ENCODE peak calls at places on chromosomes 12 and 14, in ten cellular contexts. L is OCI-LY7, O is AG04450, J is AG09319, X is RWPE1, T is fibroblast of pulmonary artery, S is brain microvascular endothelial cell, P is transverse colon, C is Calu3, W is prostate gland. V is an unnamed sample.

GRCh38 chr14:76773188-76773885 is 12.1 kb downstream of the VASH1 start:
- DNase-seq in O (peak; percentile 37), L (no peak), P (peak; percentile 49), W (no peak), X (peak; percentile 67), J (peak; percentile 47), C (peak; percentile 75), T (peak; percentile 93), S (peak; percentile 87), V (peak; percentile 77)

GRCh38 chr12:34404377-34405285 is 382.3 kb downstream of the ALG10 start:
- DNase-seq in C (no peak), X (no peak), W (peak; percentile 1), S (no peak), L (no peak), O (no peak), T (no peak), P (peak; percentile 1), J (no peak), V (no peak)

GRCh38 chr12:80352476-80352875 is 91.6 kb upstream of the PTPRQ start:
- DNase-seq in X (peak; percentile 2), L (no peak), S (peak; percentile 22), T (no peak), W (no peak), O (no peak), J (no peak), P (no peak), C (no peak), V (peak; percentile 12)

GRCh38 chr12:130026608-130027176 is 122.9 kb upstream of the TMEM132D start:
- DNase-seq in J (no peak), O (no peak), C (peak; percentile 57), X (peak; percentile 34), P (peak; percentile 27), W (peak; percentile 46), L (peak; percentile 47), T (no peak), S (peak; percentile 31), V (peak; percentile 62)

GRCh38 chr14:65095633-65096205 is 6.6 kb downstream of the MAX start:
- DNase-seq in T (peak; percentile 84), W (peak; percentile 88), O (peak; percentile 32), J (peak; percentile 51), L (no peak), S (peak; percentile 30), C (no peak), X (no peak), P (peak; percentile 56), V (no peak)

GRCh38 chr12:38745601-38746000 is 159.8 kb downstream of the CPNE8 start:
- DNase-seq in W (no peak), S (no peak), C (no peak), L (no peak), X (no peak), J (no peak), P (no peak), T (no peak), O (no peak), V (no peak)

GRCh38 chr12:71664411-71665108 is 459 bp downstream of the THAP2 start:
- DNase-seq in C (no peak), O (no peak), W (no peak), J (no peak), X (no peak), L (no peak), P (no peak), T (peak; percentile 28), S (no peak), V (peak; percentile 24)

GRCh38 chr12:51085757-51086156 is 2.4 kb upstream of the CSRNP2 start:
- DNase-seq in W (no peak), P (no peak), X (no peak), T (no peak), O (no peak), C (no peak), J (no peak), S (no peak), L (no peak), V (no peak)

GRCh38 chr14:101225116-101225728 is 321.7 kb upstream of the RTL1 start:
- DNase-seq in S (no peak), L (no peak), T (no peak), W (no peak), O (no peak), J (no peak), P (no peak), X (no peak), C (no peak), V (no peak)

GRCh38 chr12:132908145-132909029 is 21.0 kb upstream of the CHFR start:
- DNase-seq in W (peak; percentile 98), X (peak; percentile 93), C (no peak), L (peak; percentile 98), T (peak; percentile 99), P (peak; percentile 97), J (peak; percentile 94), O (peak; percentile 89), S (peak; percentile 97), V (peak; percentile 53)

GRCh38 chr12:77833329-77833728 is 2.6 kb downstream of the NAV3 start:
- DNase-seq in W (no peak), S (no peak), T (no peak), P (no peak), L (no peak), X (no peak), J (no peak), O (no peak), C (no peak), V (no peak)

GRCh38 chr12:45234134-45234865 is 18.4 kb downstream of the ANO6 start:
- DNase-seq in T (peak; percentile 97), W (peak; percentile 20), X (peak; percentile 94), P (no peak), O (peak; percentile 94), S (peak; percentile 94), J (peak; percentile 93), L (no peak), C (no peak), V (peak; percentile 96)

GRCh38 chr14:64572721-64573508 is 23.2 kb downstream of the PPP1R36 start:
- DNase-seq in L (no peak), J (no peak), C (no peak), S (no peak), P (no peak), O (peak; percentile 30), W (no peak), T (no peak), X (no peak), V (no peak)

GRCh38 chr12:60977966-60978365 is 1282.2 kb upstream of the USP15 start:
- DNase-seq in W (no peak), J (no peak), P (no peak), T (no peak), C (peak; percentile 14), L (no peak), O (no peak), X (peak; percentile 6), S (no peak), V (peak; percentile 16)
- TF ChIP-seq CTCF in W (no peak), J (no peak), P (no peak), T (no peak), C (peak; percentile 40), L (no peak), O (no peak), X (no peak), S (peak; percentile 31), V (peak; percentile 18)

DNA sequence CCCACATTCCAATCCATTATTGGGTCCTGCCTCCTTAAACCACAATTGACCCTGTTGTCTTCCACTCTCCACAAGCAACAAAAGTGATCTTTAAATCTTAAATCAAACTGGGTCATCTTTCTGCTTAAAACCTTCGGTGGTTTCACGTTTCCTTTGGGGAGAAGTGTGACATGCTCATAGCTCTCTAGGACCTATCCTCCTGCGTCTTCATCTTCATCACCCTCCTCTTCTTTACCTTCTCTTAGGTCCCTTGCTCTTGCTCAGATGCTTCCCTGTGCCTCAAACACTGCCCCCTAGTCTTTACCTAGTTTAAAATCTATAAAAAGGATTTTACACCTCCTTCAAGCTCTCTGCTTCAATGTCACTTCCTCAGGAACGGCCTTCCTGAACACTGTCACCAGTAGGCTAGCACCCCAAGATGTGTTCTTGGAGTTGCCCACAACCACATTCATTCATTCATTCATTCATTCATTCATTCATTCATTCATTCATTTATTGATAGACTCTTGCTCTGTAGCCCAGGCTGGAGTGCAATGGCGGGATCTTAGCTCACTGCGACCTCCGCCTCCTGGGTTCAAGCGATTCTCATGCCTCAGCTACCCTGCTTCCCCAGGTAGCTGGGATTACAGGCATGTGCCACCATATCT is 46.8 kb downstream of the GALNT4 start:
- DNase-seq in P (no peak), X (no peak), C (no peak), S (no peak), W (no peak), T (no peak), O (no peak), L (no peak), J (no peak), V (no peak)
- TF ChIP-seq CTCF in P (no peak), X (no peak), C (no peak), S (no peak), W (no peak), T (no peak), O (no peak), L (peak; percentile 27), J (no peak), V (no peak)

GRCh38 chr14:69247691-69248440 is 12.1 kb upstream of the GALNT16 start:
- DNase-seq in C (no peak), J (peak; percentile 93), L (peak; percentile 16), X (no peak), T (peak; percentile 72), W (no peak), S (no peak), O (peak; percentile 86), P (peak; percentile 24), V (no peak)
- TF ChIP-seq CTCF in C (peak; percentile 17), J (peak; percentile 46), L (peak; percentile 62), X (no peak), T (peak; percentile 34), W (no peak), S (no peak), O (peak; percentile 60), P (peak; percentile 31), V (no peak)

GRCh38 chr14:69056389-69056788 is 77.3 kb upstream of the ACTN1 start:
- DNase-seq in W (no peak), X (peak; percentile 55), L (no peak), T (no peak), J (no peak), P (no peak), S (peak; percentile 59), O (no peak), C (no peak), V (no peak)
- TF ChIP-seq CTCF in W (no peak), X (no peak), L (no peak), T (no peak), J (no peak), P (no peak), S (no peak), O (no peak), C (no peak), V (no peak)

GRCh38 chr14:85276829-85277228 is 253.1 kb upstream of the FLRT2 start:
- DNase-seq in T (peak; percentile 8), W (no peak), S (no peak), X (no peak), P (no peak), C (no peak), J (no peak), O (no peak), L (no peak), V (no peak)
- TF ChIP-seq CTCF in T (no peak), W (no peak), S (no peak), X (no peak), P (no peak), C (no peak), J (no peak), O (no peak), L (no peak), V (no peak)

GRCh38 chr12:57749061-57749460 is 3.0 kb downstream of the CDK4 start:
- DNase-seq in L (no peak), P (no peak), T (no peak), J (no peak), W (no peak), X (no peak), O (no peak), S (no peak), C (no peak), V (no peak)
- TF ChIP-seq CTCF in L (no peak), P (no peak), T (no peak), J (no peak), W (no peak), X (no peak), O (no peak), S (no peak), C (no peak), V (no peak)

V was measured in MCF 10A.